ENCODE peak calls at places on chromosome 6, in six cellular contexts. O, T, B, S, E and G are unnamed samples. For H3K4me1, the result is how much of the 10 kb centered on the place peaks cover.

GRCh38 chr6:63935732-63936131 is 300.1 kb downstream of the PHF3 start:
- DNase-seq in T (no peak), O (no peak), S (no peak), E (no peak), B (no peak), G (no peak)

GRCh38 chr6:68169922-68170321 is 465.2 kb upstream of the ADGRB3 start:
- DNase-seq in E (no peak), B (no peak), T (no peak), S (no peak), O (no peak), G (no peak)

GRCh38 chr6:138569970-138570715 is 70.8 kb upstream of the NHSL1 start:
- DNase-seq in O (no peak), S (no peak), T (no peak), E (no peak), B (no peak), G (no peak)

GRCh38 chr6:121711472-121711871 is 276.0 kb downstream of the GJA1 start:
- DNase-seq in S (no peak), O (no peak), E (no peak), B (no peak), T (no peak), G (no peak)

GRCh38 chr6:48844696-48845095 is 618.4 kb downstream of the MMUT start:
- DNase-seq in E (no peak), T (no peak), O (no peak), S (no peak), B (no peak), G (no peak)

GRCh38 chr6:39553811-39554802 is 171.1 kb downstream of the KIF6 start:
- DNase-seq in T (no peak), E (no peak), O (no peak), B (no peak), S (no peak), G (no peak)

GRCh38 chr6:149483849-149484635 is 772 bp downstream of the ZC3H12D start:
- DNase-seq in B (no peak), E (no peak), T (no peak), S (no peak), O (no peak), G (no peak)

GRCh38 chr6:77368660-77369313 is 94.5 kb downstream of the HTR1B start:
- DNase-seq in S (peak), E (no peak), B (peak), O (peak), T (no peak), G (peak)

GRCh38 chr6:49607391-49607982 is 29.2 kb downstream of the RHAG start:
- DNase-seq in O (no peak), B (no peak), T (no peak), E (no peak), S (no peak), G (no peak)

DNA sequence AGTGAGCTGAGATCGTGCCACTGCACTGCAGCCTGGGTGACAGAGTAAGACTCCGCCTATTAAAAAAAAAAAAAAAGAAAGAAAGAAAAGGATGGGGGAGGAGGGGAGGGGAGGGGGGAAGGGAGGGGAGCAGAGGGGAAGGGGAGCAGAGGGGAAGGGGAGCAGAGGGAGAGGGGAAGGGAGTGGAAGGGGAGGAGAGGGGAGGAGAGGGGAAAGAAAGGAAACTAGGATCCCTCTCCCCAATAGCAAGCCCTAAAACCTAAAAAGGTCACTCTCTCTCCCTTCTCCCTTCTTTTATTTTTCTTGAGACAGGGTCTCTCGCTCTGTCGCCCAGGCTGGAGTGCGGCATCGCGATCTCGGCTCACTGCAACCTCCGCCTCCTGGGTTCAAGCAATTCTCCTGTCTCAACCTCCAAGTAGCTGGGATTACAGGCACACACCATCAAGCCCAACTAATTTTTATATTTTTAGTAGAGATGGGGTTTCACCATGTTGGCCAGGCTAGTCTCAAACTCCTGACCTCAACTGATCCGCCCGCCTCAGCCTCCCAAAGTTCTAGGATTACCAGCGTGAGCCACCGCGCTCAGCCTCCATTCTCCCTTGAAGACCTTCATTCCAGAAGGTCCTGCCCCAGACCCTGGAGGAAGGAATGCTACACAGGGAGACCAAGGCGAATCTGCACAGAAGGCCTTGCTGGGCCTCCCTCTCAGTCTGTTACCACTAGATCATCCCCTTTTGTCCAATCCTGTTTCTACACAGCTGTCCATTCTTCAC is 45.8 kb upstream of the PIM1 start:
- DNase-seq in S (no peak), O (no peak), B (no peak), T (no peak), E (no peak), G (no peak)
- H3K4me1 ChIP-seq in S (under half), O (under half), B (under half), T (under half), E (under half), G (under half)

GRCh38 chr6:3412779-3413500 is 43.9 kb downstream of the SLC22A23 start:
- DNase-seq in T (no peak), B (no peak), E (no peak), S (no peak), O (no peak), G (no peak)

GRCh38 chr6:3415490-3415889 is 41.4 kb downstream of the SLC22A23 start:
- DNase-seq in T (no peak), S (no peak), O (no peak), E (no peak), B (no peak), G (no peak)

GRCh38 chr6:3414704-3415453 is 42.0 kb downstream of the SLC22A23 start:
- DNase-seq in T (no peak), S (no peak), B (no peak), O (no peak), E (no peak), G (no peak)

GRCh38 chr6:3411967-3412778 is 44.7 kb downstream of the SLC22A23 start:
- DNase-seq in S (no peak), B (no peak), O (no peak), E (no peak), T (no peak), G (no peak)

DNA sequence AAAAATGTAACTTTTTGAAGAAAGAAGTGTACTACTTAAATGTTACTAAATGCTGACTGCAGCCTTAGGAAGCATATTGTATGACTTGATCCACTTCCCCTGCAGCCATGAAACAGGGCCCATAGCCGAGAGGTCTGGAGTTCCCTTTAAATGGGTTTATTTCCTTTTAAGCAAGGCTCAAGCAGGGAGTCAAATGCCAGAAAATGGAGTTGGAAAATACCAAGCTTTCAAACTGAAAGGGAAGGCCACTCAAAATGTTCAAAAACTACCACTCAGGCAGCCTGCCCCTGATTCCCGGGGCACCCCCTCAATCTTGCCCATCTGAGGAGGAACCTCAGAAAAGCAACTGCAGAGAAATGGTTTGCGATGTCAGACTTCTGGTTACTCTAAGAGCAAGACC is 43.2 kb downstream of the SLC22A23 start:
- DNase-seq in E (no peak), O (no peak), S (no peak), B (no peak), T (no peak), G (no peak)
- H3K4me1 ChIP-seq in E (under half), O (under half), S (under half), B (under half), T (under half), G (under half)

GRCh38 chr6:116438590-116439448 is 22.4 kb upstream of the CALHM6 start:
- DNase-seq in T (no peak), O (no peak), E (no peak), B (no peak), S (no peak), G (no peak)
- H3K4me1 ChIP-seq in T (under half), O (under half), E (under half), B (under half), S (under half), G (under half)

DNA sequence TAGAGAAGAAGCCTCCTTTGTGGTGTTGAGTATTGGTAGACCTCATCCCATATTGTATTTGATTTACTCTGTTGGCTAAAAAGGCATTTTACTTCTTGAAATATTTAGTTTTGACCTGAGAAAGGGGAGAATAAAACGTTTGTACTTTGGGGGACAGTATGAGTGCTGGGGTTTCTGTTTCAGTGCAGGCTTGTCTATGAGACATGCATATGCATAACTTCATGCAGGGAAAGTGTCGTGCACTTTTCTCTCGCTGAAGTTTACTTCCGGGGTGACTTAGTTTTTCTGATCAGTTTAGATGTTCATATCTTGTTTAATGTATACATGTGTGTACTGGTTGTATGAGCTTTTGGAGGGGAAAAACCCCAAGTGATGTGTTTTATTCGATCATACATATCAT is 59.5 kb downstream of the UTRN start:
- DNase-seq in T (no peak), S (no peak), O (no peak), E (no peak), B (no peak), G (no peak)
- H3K4me1 ChIP-seq in T (under half), S (under half), O (under half), E (under half), B (half or more), G (half or more)

GRCh38 chr6:132968419-132968950 is 154.1 kb downstream of the RPS12 start:
- DNase-seq in E (no peak), B (no peak), S (no peak), T (no peak), O (no peak), G (no peak)
- H3K4me1 ChIP-seq in E (under half), B (under half), S (under half), T (under half), O (under half), G (under half)

GRCh38 chr6:56525976-56526375 is 116.7 kb downstream of the DST start:
- DNase-seq in S (no peak), B (no peak), O (no peak), T (no peak), E (no peak), G (no peak)

GRCh38 chr6:56528412-56528841 is 114.3 kb downstream of the DST start:
- DNase-seq in O (no peak), E (no peak), T (no peak), B (no peak), S (no peak), G (no peak)

GRCh38 chr6:56529594-56530191 is 113.0 kb downstream of the DST start:
- DNase-seq in S (no peak), T (no peak), O (no peak), B (no peak), E (no peak), G (no peak)

GRCh38 chr6:56526860-56527544 is 115.7 kb downstream of the DST start:
- DNase-seq in O (no peak), B (no peak), S (no peak), E (no peak), T (no peak), G (no peak)

GRCh38 chr6:56527934-56528333 is 114.8 kb downstream of the DST start:
- DNase-seq in S (no peak), E (no peak), O (no peak), T (no peak), B (no peak), G (no peak)
- H3K4me1 ChIP-seq in S (under half), E (half or more), O (under half), T (under half), B (under half), G (half or more)

GRCh38 chr6:11434565-11435326 is 102.8 kb upstream of the TMEM170B start:
- DNase-seq in B (no peak), E (no peak), S (no peak), O (peak), T (no peak), G (no peak)

GRCh38 chr6:11432091-11432490 is 105.5 kb upstream of the TMEM170B start:
- DNase-seq in B (no peak), T (no peak), E (no peak), O (no peak), S (no peak), G (no peak)

GRCh38 chr6:11431455-11431937 is 106.1 kb upstream of the TMEM170B start:
- DNase-seq in O (no peak), S (no peak), B (no peak), T (no peak), E (no peak), G (no peak)

GRCh38 chr6:11432713-11433450 is 104.7 kb upstream of the TMEM170B start:
- DNase-seq in E (no peak), T (no peak), B (no peak), S (no peak), O (no peak), G (no peak)

DNA sequence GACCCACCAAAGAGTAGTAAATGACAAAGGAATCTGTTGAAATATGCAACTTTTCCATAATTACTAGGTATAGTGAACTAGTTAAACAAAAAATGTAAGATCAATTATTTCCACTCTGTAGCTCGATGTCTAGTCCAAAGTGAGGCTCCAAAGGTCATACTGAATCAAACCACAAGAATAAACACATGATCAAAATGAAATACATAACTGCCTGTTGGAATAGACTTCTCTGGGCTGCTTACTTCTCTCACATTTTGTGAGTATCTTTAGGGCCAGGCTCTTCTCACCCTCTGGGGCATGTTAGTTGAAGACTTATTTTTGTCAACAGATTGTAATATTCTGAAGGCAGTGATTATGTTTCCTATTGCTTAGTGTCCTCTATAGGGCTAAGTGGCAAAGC is 103.7 kb upstream of the TMEM170B start:
- DNase-seq in E (no peak), O (no peak), T (no peak), S (no peak), B (no peak), G (no peak)
- H3K4me1 ChIP-seq in E (half or more), O (under half), T (under half), S (half or more), B (under half), G (half or more)

DNA sequence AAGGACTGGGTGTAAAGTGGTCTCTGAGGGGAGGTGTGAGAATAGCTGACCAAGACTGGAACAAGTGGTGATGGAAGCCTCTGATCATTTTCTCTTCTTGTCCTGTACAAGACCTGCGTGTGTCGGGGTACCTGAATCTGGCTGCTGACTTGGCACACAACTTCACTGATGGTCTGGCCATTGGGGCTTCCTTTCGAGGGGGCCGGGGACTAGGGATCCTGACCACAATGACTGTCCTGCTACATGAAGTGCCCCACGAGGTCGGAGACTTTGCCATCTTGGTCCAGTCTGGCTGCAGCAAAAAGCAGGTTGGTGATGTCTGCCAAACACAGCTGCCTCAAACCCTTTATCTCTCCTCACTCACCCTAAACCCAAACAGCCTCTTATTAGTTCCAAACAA is 1.7 kb upstream of the HSD17B8 start:
- DNase-seq in O (no peak), B (no peak), T (no peak), E (no peak), S (no peak), G (no peak)
- H3K4me1 ChIP-seq in O (under half), B (under half), T (under half), E (half or more), S (under half), G (half or more)

DNA sequence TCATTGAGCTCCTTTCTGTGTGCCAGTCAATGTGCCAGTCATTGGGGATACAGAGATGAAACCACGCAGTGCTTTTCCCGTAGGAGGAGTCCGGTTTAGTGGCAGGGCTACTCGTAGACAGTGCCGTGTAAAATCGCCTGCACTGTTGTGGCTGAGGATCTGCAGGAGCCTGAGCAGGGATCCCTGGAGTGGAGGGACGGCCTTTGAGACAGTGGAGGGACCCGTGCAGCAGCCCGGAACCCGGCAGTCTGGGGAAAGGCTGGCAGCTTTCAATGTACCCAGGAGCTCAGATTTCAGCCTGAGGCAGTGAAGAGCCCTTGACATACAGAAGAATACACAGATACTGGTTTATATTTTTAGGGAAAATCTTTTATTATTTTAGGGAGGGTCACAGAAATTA is 203.3 kb downstream of the ARID1B start:
- DNase-seq in E (no peak), B (no peak), S (no peak), T (peak), O (no peak), G (no peak)
- H3K4me1 ChIP-seq in E (under half), B (under half), S (under half), T (under half), O (under half), G (half or more)

GRCh38 chr6:98039443-98039842 is 756.4 kb upstream of the MMS22L start:
- DNase-seq in B (no peak), T (no peak), S (no peak), E (no peak), O (no peak), G (no peak)

GRCh38 chr6:98041072-98041471 is 758.1 kb upstream of the MMS22L start:
- DNase-seq in S (no peak), E (no peak), T (no peak), O (no peak), B (no peak), G (no peak)

GRCh38 chr6:98041921-98042320 is 758.9 kb upstream of the MMS22L start:
- DNase-seq in O (no peak), S (no peak), E (no peak), T (peak), B (no peak), G (no peak)

GRCh38 chr6:98037571-98037970 is 754.6 kb upstream of the MMS22L start:
- DNase-seq in E (no peak), O (no peak), S (no peak), T (no peak), B (no peak), G (no peak)

GRCh38 chr6:98039876-98040605 is 757.0 kb upstream of the MMS22L start:
- DNase-seq in B (no peak), T (no peak), S (no peak), O (no peak), E (no peak), G (no peak)
- H3K4me1 ChIP-seq in B (under half), T (under half), S (under half), O (under half), E (under half), G (under half)